ENCODE peak calls at places on chromosomes 1 and 21, in eight cellular contexts. K is activated CD4-positive, alpha-beta T cell treated with anti-CD3 and anti-CD28 coated beads, Interleukin-2, amount 10 ng/mL, durations not matched to agents 7 days and 5 days; Q is iris pigment epithelial cell; X is stimulated activated CD8-positive, alpha-beta memory T cell treated with anti-CD3 and anti-CD28 coated beads, Interleukin-15, amount 100 ng/mL, for 1 hour; Y is EL; N is amniotic stem cell; I is dorsolateral prefrontal cortex; L is transverse colon. T is an unnamed sample.

GRCh38 chr21:17436626-17437111 is 76.2 kb upstream of the CXADR start:
- DNase-seq in K (no peak), Q (peak), X (no peak), Y (no peak), N (no peak), I (no peak), L (no peak), T (no peak)

GRCh38 chr1:99969729-99970591 is at the start of gene SLC35A3:
- DNase-seq in K (peak), Q (peak), X (peak), Y (peak), N (peak), I (peak), L (peak), T (peak)

GRCh38 chr1:228804640-228805413 is 69.5 kb downstream of the RHOU start:
- DNase-seq in K (peak), Q (no peak), X (no peak), Y (no peak), N (no peak), I (no peak), L (no peak), T (no peak)

GRCh38 chr1:38500352-38500751 is 359.2 kb downstream of the RRAGC start:
- DNase-seq in K (no peak), Q (peak), X (no peak), Y (no peak), N (no peak), I (no peak), L (no peak), T (no peak)

GRCh38 chr21:18661842-18662241 is 258.3 kb upstream of the TMPRSS15 start:
- DNase-seq in K (no peak), Q (no peak), X (no peak), Y (no peak), N (no peak), I (no peak), L (no peak), T (no peak)

GRCh38 chr21:36260030-36260787 is 59.8 kb upstream of the MORC3 start:
- DNase-seq in K (peak), Q (peak), X (peak), Y (peak), N (peak), I (no peak), L (peak), T (peak)

GRCh38 chr1:869499-870244 is 54.1 kb upstream of the SAMD11 start:
- DNase-seq in K (peak), Q (peak), X (peak), Y (peak), N (peak), I (peak), L (peak), T (peak)

GRCh38 chr1:55040953-55041494 is 1.7 kb downstream of the PCSK9 start:
- DNase-seq in K (no peak), Q (no peak), X (no peak), Y (no peak), N (no peak), I (no peak), L (no peak), T (no peak)

GRCh38 chr1:119449964-119450363 is 35.0 kb downstream of the HSD3B2 start:
- DNase-seq in K (no peak), Q (no peak), X (no peak), Y (no peak), N (no peak), I (no peak), L (no peak), T (peak)

GRCh38 chr1:2283991-2284895 is 56.1 kb downstream of the SKI start:
- DNase-seq in K (no peak), Q (peak), X (no peak), Y (no peak), N (no peak), I (no peak), L (no peak), T (no peak)

GRCh38 chr1:201982082-201982922 is at the start of gene RNPEP:
- DNase-seq in K (peak), Q (peak), X (peak), Y (peak), N (peak), I (peak), L (peak), T (peak)

GRCh38 chr1:208235983-208236761 is 8.0 kb downstream of the PLXNA2 start:
- DNase-seq in K (peak), Q (peak), X (no peak), Y (peak), N (no peak), I (no peak), L (peak), T (peak)

GRCh38 chr1:235989105-235989504 is 75.8 kb downstream of the NID1 start:
- DNase-seq in K (no peak), Q (no peak), X (no peak), Y (no peak), N (no peak), I (no peak), L (no peak), T (no peak)

GRCh38 chr21:33115586-33116541 is 45.9 kb downstream of the OLIG1 start:
- DNase-seq in K (no peak), Q (no peak), X (no peak), Y (no peak), N (no peak), I (peak), L (no peak), T (peak)

GRCh38 chr1:43821471-43821870 is 112.1 kb upstream of the ARTN start:
- DNase-seq in K (no peak), Q (no peak), X (no peak), Y (no peak), N (no peak), I (no peak), L (no peak), T (no peak)

GRCh38 chr21:44920694-44921604 is at the start of gene ITGB2:
- DNase-seq in K (peak), Q (no peak), X (no peak), Y (no peak), N (no peak), I (no peak), L (peak), T (no peak)

GRCh38 chr1:25816112-25816718 is 3.5 kb upstream of the MTFR1L start:
- DNase-seq in K (no peak), Q (no peak), X (no peak), Y (no peak), N (no peak), I (no peak), L (no peak), T (no peak)

GRCh38 chr1:200506471-200506870 is 96.6 kb upstream of the ZNF281 start:
- DNase-seq in K (no peak), Q (no peak), X (no peak), Y (no peak), N (no peak), I (no peak), L (no peak), T (no peak)

GRCh38 chr21:44377201-44377921 is 23.9 kb downstream of the TRPM2 start:
- DNase-seq in K (no peak), Q (no peak), X (no peak), Y (no peak), N (no peak), I (no peak), L (no peak), T (no peak)